ENCODE peak calls at places on chromosome 16, in seven cellular contexts. One of them, this sample, is unnamed.
A peak's percentile ranks its signal among the peaks of the same experiment; 100 is the strongest.

GRCh38 chr16:87754535-87754934 is 11.3 kb downstream of the KLHDC4 start:
- DNase-seq in mucosa of descending colon: no peak
- DNase-seq in pancreas: no peak
- DNase-seq in HFF-Myc: no peak
- DNase-seq in AG04450: no peak
- DNase-seq in A549: no peak
- DNase-seq in CD8-positive, alpha-beta T cell: no peak
- DNase-seq in this sample: no peak

GRCh38 chr16:84040823-84041391 is 1.7 kb downstream of the SLC38A8 start:
- DNase-seq in A549: no peak
- DNase-seq in HFF-Myc: peak; percentile 33
- DNase-seq in mucosa of descending colon: peak; percentile 17
- DNase-seq in CD8-positive, alpha-beta T cell: no peak
- DNase-seq in AG04450: no peak
- DNase-seq in pancreas: no peak
- DNase-seq in this sample: peak; percentile 21

GRCh38 chr16:28575446-28576109 is 21.3 kb downstream of the SULT1A2 start:
- DNase-seq in mucosa of descending colon: no peak
- DNase-seq in pancreas: no peak
- DNase-seq in A549: no peak
- DNase-seq in HFF-Myc: no peak
- DNase-seq in AG04450: no peak
- DNase-seq in CD8-positive, alpha-beta T cell: no peak
- DNase-seq in this sample: no peak

GRCh38 chr16:89965447-89966225 is 17.1 kb downstream of the DEF8 start:
- DNase-seq in A549: no peak
- DNase-seq in HFF-Myc: no peak
- DNase-seq in CD8-positive, alpha-beta T cell: no peak
- DNase-seq in pancreas: no peak
- DNase-seq in mucosa of descending colon: no peak
- DNase-seq in AG04450: no peak
- DNase-seq in this sample: no peak

GRCh38 chr16:51453296-51453695 is 302.2 kb upstream of the SALL1 start:
- DNase-seq in A549: no peak
- DNase-seq in HFF-Myc: no peak
- DNase-seq in pancreas: no peak
- DNase-seq in mucosa of descending colon: no peak
- DNase-seq in AG04450: no peak
- DNase-seq in CD8-positive, alpha-beta T cell: no peak
- DNase-seq in this sample: no peak

GRCh38 chr16:12341423-12341822 is 364.9 kb downstream of the SNX29 start:
- DNase-seq in pancreas: no peak
- DNase-seq in CD8-positive, alpha-beta T cell: no peak
- DNase-seq in HFF-Myc: peak; percentile 45
- DNase-seq in mucosa of descending colon: no peak
- DNase-seq in AG04450: no peak
- DNase-seq in A549: peak; percentile 46
- DNase-seq in this sample: peak; percentile 52

GRCh38 chr16:26051078-26051477 is 359.3 kb downstream of the HS3ST4 start:
- DNase-seq in mucosa of descending colon: no peak
- DNase-seq in AG04450: no peak
- DNase-seq in HFF-Myc: no peak
- DNase-seq in pancreas: no peak
- DNase-seq in A549: no peak
- DNase-seq in CD8-positive, alpha-beta T cell: no peak
- DNase-seq in this sample: no peak

GRCh38 chr16:20611350-20611902 is 35.3 kb upstream of the ACSM2B start:
- DNase-seq in CD8-positive, alpha-beta T cell: no peak
- DNase-seq in HFF-Myc: no peak
- DNase-seq in AG04450: no peak
- DNase-seq in pancreas: peak; percentile 90
- DNase-seq in A549: no peak
- DNase-seq in mucosa of descending colon: no peak
- DNase-seq in this sample: no peak

GRCh38 chr16:87384162-87384999 is 805 bp upstream of the FBXO31 start:
- DNase-seq in HFF-Myc: no peak
- DNase-seq in AG04450: no peak
- DNase-seq in pancreas: no peak
- DNase-seq in mucosa of descending colon: peak; percentile 83
- DNase-seq in A549: peak; percentile 76
- DNase-seq in CD8-positive, alpha-beta T cell: no peak
- DNase-seq in this sample: no peak

GRCh38 chr16:11379420-11379819 is 34.2 kb downstream of the RMI2 start:
- DNase-seq in AG04450: no peak
- DNase-seq in mucosa of descending colon: peak; percentile 36
- DNase-seq in HFF-Myc: no peak
- DNase-seq in A549: no peak
- DNase-seq in pancreas: no peak
- DNase-seq in CD8-positive, alpha-beta T cell: no peak
- DNase-seq in this sample: peak; percentile 55

GRCh38 chr16:1812732-1813163 is 13.9 kb downstream of the HAGH start:
- DNase-seq in mucosa of descending colon: peak; percentile 79
- DNase-seq in CD8-positive, alpha-beta T cell: peak; percentile 55
- DNase-seq in HFF-Myc: no peak
- DNase-seq in A549: peak; percentile 80
- DNase-seq in pancreas: peak; percentile 76
- DNase-seq in AG04450: peak; percentile 74
- DNase-seq in this sample: peak; percentile 38

GRCh38 chr16:57606847-57607501 is 21.5 kb upstream of the ADGRG1 start:
- DNase-seq in AG04450: no peak
- DNase-seq in mucosa of descending colon: peak; percentile 77
- DNase-seq in pancreas: peak; percentile 91
- DNase-seq in CD8-positive, alpha-beta T cell: no peak
- DNase-seq in A549: no peak
- DNase-seq in HFF-Myc: no peak
- DNase-seq in this sample: no peak

DNA sequence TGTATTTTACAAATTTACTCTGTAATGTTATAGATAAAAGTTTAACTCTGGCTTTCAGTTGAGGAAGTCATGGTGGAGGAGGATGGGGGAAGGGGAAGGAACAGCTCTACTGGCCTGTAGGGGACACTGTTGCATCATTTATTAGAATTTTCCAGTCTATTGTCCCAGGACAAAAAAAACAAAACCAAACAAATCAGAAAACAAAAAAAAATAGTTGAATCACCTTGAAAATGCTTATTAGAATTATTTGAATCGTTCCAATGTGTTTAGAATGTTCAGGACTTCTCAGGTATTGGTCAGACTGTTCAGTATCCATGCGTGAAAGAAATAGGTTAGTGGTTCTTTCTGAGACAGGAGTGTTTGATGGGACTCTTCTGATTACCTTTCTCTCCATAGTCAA is 242.0 kb downstream of the FTO start:
- DNase-seq in mucosa of descending colon: no peak
- DNase-seq in pancreas: peak; percentile 6
- DNase-seq in AG04450: peak; percentile 23
- DNase-seq in A549: peak; percentile 45
- DNase-seq in CD8-positive, alpha-beta T cell: no peak
- DNase-seq in HFF-Myc: peak; percentile 14
- DNase-seq in this sample: peak; percentile 68
- TF ChIP-seq CTCF in mucosa of descending colon: peak; percentile 38
- TF ChIP-seq CTCF in pancreas: peak; percentile 60
- TF ChIP-seq CTCF in AG04450: peak; percentile 86
- TF ChIP-seq CTCF in A549: peak; percentile 58
- TF ChIP-seq CTCF in CD8-positive, alpha-beta T cell: no peak
- TF ChIP-seq CTCF in HFF-Myc: peak; percentile 80
- TF ChIP-seq CTCF in this sample: peak; percentile 80

DNA sequence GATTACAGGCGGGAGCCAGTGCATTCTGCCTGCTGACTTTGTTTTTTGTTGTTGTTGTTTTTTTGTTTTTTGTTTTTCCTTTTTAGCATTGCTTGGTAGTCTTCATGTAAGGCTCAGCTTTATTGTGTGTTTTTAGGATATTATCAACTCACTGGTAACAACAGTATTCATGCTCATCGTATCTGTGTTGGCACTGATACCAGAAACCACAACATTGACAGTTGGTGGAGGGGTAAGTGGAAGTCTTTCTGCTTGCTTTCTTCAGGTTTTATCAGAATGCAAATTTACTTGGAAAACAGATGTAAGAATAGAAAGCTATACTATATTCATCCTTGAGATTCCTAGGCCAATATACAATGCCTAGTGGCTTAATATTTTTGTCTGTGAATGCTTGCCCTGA is 3.3 kb upstream of the CMTM1 start:
- DNase-seq in A549: no peak
- DNase-seq in AG04450: no peak
- DNase-seq in pancreas: no peak
- DNase-seq in HFF-Myc: no peak
- DNase-seq in CD8-positive, alpha-beta T cell: no peak
- DNase-seq in mucosa of descending colon: no peak
- DNase-seq in this sample: no peak
- H3K4me3 ChIP-seq in A549: no peak overlapping the region
- H3K4me3 ChIP-seq in AG04450: no peak overlapping the region
- H3K4me3 ChIP-seq in pancreas: no peak overlapping the region
- H3K4me3 ChIP-seq in HFF-Myc: no peak overlapping the region
- H3K4me3 ChIP-seq in CD8-positive, alpha-beta T cell: no peak overlapping the region
- H3K4me3 ChIP-seq in mucosa of descending colon: no peak overlapping the region
- H3K4me3 ChIP-seq in this sample: no peak overlapping the region

DNA sequence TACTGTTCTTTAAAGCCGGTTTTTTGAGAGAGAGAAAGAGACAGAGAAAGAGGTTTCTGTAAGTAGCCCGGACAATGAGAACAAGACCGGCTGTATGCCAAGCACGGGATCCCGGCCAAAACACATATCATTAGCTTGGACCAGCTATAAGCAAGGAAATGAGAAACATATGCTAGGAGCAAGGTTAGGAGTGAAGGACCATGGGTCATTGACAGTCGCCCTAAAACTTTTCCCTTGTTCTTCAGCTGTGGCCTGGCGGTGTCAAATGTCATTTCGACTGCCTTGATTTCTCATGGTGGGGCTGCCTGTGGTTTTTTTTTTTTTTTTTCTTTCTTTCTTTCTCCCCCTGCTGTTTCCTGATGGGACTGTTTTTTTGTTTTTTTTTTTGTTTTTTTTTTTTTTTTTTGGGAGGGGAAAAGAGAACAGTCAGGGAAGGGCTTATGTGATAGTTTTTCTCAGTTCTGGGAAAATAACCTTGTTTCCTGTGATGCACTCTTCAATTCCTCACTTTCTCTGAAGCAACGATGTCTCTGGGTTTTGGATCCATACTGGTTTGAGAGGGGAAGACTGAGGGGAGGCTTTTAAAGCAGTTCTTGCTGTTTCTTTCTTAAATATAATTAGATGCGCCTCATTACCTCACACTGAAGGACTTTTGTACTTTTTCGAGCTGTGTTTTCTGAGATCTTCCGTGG is 124.8 kb upstream of the ZFHX3 start:
- DNase-seq in A549: no peak
- DNase-seq in pancreas: peak; percentile 78
- DNase-seq in HFF-Myc: peak; percentile 99
- DNase-seq in mucosa of descending colon: peak; percentile 81
- DNase-seq in AG04450: peak; percentile 67
- DNase-seq in CD8-positive, alpha-beta T cell: no peak
- DNase-seq in this sample: peak; percentile 97
- TF ChIP-seq CTCF in A549: peak; percentile 19
- TF ChIP-seq CTCF in pancreas: peak; percentile 18
- TF ChIP-seq CTCF in HFF-Myc: peak; percentile 37
- TF ChIP-seq CTCF in mucosa of descending colon: no peak
- TF ChIP-seq CTCF in AG04450: peak; percentile 56
- TF ChIP-seq CTCF in CD8-positive, alpha-beta T cell: no peak
- TF ChIP-seq CTCF in this sample: peak; percentile 33

GRCh38 chr16:75189638-75190245 is 17.2 kb downstream of the CTRB2 start:
- DNase-seq in CD8-positive, alpha-beta T cell: no peak
- DNase-seq in AG04450: no peak
- DNase-seq in A549: no peak
- DNase-seq in mucosa of descending colon: no peak
- DNase-seq in pancreas: no peak
- DNase-seq in HFF-Myc: no peak
- DNase-seq in this sample: no peak
- H3K4me3 ChIP-seq in CD8-positive, alpha-beta T cell: no peak overlapping the region
- H3K4me3 ChIP-seq in AG04450: no peak overlapping the region
- H3K4me3 ChIP-seq in A549: no peak overlapping the region
- H3K4me3 ChIP-seq in mucosa of descending colon: no peak overlapping the region
- H3K4me3 ChIP-seq in pancreas: no peak overlapping the region
- H3K4me3 ChIP-seq in HFF-Myc: no peak overlapping the region
- H3K4me3 ChIP-seq in this sample: no peak overlapping the region

GRCh38 chr16:66662445-66663194 is 33.9 kb downstream of the CMTM4 start:
- DNase-seq in AG04450: no peak
- DNase-seq in HFF-Myc: no peak
- DNase-seq in A549: peak; percentile 56
- DNase-seq in CD8-positive, alpha-beta T cell: no peak
- DNase-seq in mucosa of descending colon: no peak
- DNase-seq in pancreas: no peak
- DNase-seq in this sample: peak; percentile 51
- TF ChIP-seq CTCF in AG04450: peak; percentile 70
- TF ChIP-seq CTCF in HFF-Myc: peak; percentile 60
- TF ChIP-seq CTCF in A549: peak; percentile 58
- TF ChIP-seq CTCF in CD8-positive, alpha-beta T cell: no peak
- TF ChIP-seq CTCF in mucosa of descending colon: peak; percentile 13
- TF ChIP-seq CTCF in pancreas: peak; percentile 20
- TF ChIP-seq CTCF in this sample: peak; percentile 69

GRCh38 chr16:49528564-49529150 is 155.1 kb downstream of the C16orf78 start:
- DNase-seq in AG04450: no peak
- DNase-seq in mucosa of descending colon: no peak
- DNase-seq in CD8-positive, alpha-beta T cell: no peak
- DNase-seq in pancreas: no peak
- DNase-seq in A549: no peak
- DNase-seq in HFF-Myc: no peak
- DNase-seq in this sample: no peak
- H3K4me3 ChIP-seq in AG04450: peak overlapping the region; percentile 29
- H3K4me3 ChIP-seq in mucosa of descending colon: no peak overlapping the region
- H3K4me3 ChIP-seq in CD8-positive, alpha-beta T cell: peak overlapping the region; percentile 52
- H3K4me3 ChIP-seq in pancreas: no peak overlapping the region
- H3K4me3 ChIP-seq in A549: no peak overlapping the region
- H3K4me3 ChIP-seq in HFF-Myc: no peak overlapping the region
- H3K4me3 ChIP-seq in this sample: peak overlapping the region; percentile 24